ENCODE peak calls at places on chromosomes 1 and 21, in six cellular contexts. J is adrenal gland, X is substantia nigra, M is IMR-90, Y is right cardiac atrium, W is thyroid gland. Z is an unnamed sample.

GRCh38 chr1:25556791-25557476 is 13.5 kb downstream of the LDLRAP1 start:
- DNase-seq in J (no peak), X (no peak), M (peak; percentile 41), Y (no peak), W (no peak), Z (no peak)

GRCh38 chr1:27367160-27367650 is 444 bp upstream of the MAP3K6 start:
- DNase-seq in J (no peak), X (no peak), M (no peak), Y (no peak), W (no peak), Z (no peak)

GRCh38 chr1:58395355-58395754 is 151.2 kb downstream of the OMA1 start:
- DNase-seq in J (peak; percentile 17), X (no peak), M (peak; percentile 91), Y (no peak), W (no peak), Z (no peak)

GRCh38 chr1:63877816-63878215 is 104.0 kb downstream of the ROR1 start:
- DNase-seq in J (no peak), X (no peak), M (peak; percentile 75), Y (no peak), W (peak; percentile 12), Z (peak; percentile 65)

GRCh38 chr1:216851073-216851472 is 127.8 kb upstream of the ESRRG start:
- DNase-seq in J (no peak), X (no peak), M (no peak), Y (no peak), W (no peak), Z (no peak)

GRCh38 chr1:35220976-35221375 is 28.0 kb upstream of the SFPQ start:
- DNase-seq in J (no peak), X (no peak), M (no peak), Y (no peak), W (no peak), Z (no peak)

GRCh38 chr1:209094384-209094783 is 489.1 kb upstream of the CAMK1G start:
- DNase-seq in J (no peak), X (no peak), M (no peak), Y (no peak), W (no peak), Z (no peak)

GRCh38 chr21:45289655-45290515 is 2.2 kb upstream of the POFUT2 start:
- DNase-seq in J (no peak), X (no peak), M (peak; percentile 48), Y (no peak), W (no peak), Z (no peak)

GRCh38 chr1:172818841-172819527 is 160.1 kb downstream of the FASLG start:
- DNase-seq in J (no peak), X (no peak), M (no peak), Y (no peak), W (no peak), Z (no peak)

GRCh38 chr1:111399792-111400610 is 27.5 kb downstream of the OVGP1 start:
- DNase-seq in J (peak; percentile 57), X (peak; percentile 1), M (peak; percentile 55), Y (no peak), W (peak; percentile 56), Z (peak; percentile 57)

GRCh38 chr1:226980122-226980551 is 40.0 kb downstream of the COQ8A start:
- DNase-seq in J (no peak), X (no peak), M (no peak), Y (no peak), W (no peak), Z (no peak)

GRCh38 chr1:234617135-234617985 is 7.4 kb upstream of the IRF2BP2 start:
- DNase-seq in J (no peak), X (no peak), M (no peak), Y (no peak), W (no peak), Z (no peak)

GRCh38 chr1:29628190-29628589 is 391.9 kb downstream of the PTPRU start:
- DNase-seq in J (no peak), X (no peak), M (no peak), Y (no peak), W (no peak), Z (no peak)

GRCh38 chr1:184818646-184819045 is 64.0 kb upstream of the EDEM3 start:
- DNase-seq in J (no peak), X (no peak), M (no peak), Y (no peak), W (no peak), Z (no peak)

GRCh38 chr1:27581823-27582243 is 22.1 kb downstream of the AHDC1 start:
- DNase-seq in J (peak; percentile 62), X (no peak), M (no peak), Y (no peak), W (no peak), Z (no peak)

GRCh38 chr1:31183927-31184554 is 55.6 kb downstream of the NKAIN1 start:
- DNase-seq in J (peak; percentile 38), X (no peak), M (peak; percentile 33), Y (no peak), W (peak; percentile 39), Z (no peak)

DNA sequence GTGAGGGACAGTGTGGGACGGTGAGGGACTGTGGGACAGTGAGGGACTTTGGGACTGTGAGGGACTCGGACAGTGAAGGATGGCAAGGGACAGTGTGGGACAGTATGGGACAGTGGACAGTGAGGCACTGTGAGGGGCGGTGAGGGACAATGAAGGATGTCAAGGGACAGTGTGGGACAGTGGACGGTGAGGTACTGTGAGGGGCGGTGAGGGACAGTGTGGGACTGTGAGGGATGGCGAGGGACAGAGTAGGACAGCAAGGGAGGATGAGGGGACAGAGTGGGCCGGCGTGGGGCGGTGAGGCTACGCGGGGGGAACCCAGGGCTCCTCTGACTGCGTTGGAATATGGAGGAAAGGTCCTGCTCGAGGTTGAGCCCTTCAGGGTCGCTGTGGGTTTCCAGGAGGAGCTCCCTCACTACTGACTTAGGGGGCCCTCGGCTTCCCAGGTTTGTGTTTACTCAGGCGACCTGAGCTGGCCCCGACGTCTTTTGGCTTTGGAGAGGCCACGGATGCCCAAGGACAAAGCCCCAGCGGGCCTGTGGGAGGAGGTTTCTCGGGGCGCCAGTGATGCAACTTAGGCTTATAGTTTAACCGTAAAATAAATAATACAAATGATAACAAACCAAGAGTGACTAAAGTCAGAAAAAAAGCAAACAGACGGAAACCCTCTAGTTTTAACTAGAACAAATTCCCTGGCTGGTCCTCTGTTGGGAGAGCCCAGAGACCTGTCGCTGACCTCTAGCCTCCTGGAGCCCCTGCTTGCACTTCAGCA is 1.1 kb upstream of the ERRFI1 start:
- DNase-seq in J (peak; percentile 29), X (no peak), M (peak; percentile 80), Y (peak; percentile 82), W (peak; percentile 51), Z (peak; percentile 72)
- H3K27ac ChIP-seq in J (peak overlapping the region; percentile 82), X (peak overlapping the region; percentile 87), M (peak overlapping the region; percentile 95), Y (peak overlapping the region; percentile 87), W (peak overlapping the region; percentile 91), Z (peak overlapping the region; percentile 95)

GRCh38 chr1:116167625-116168276 is 56.6 kb downstream of the MAB21L3 start:
- DNase-seq in J (no peak), X (no peak), M (no peak), Y (peak; percentile 76), W (peak; percentile 51), Z (no peak)
- H3K27ac ChIP-seq in J (peak overlapping the region; percentile 79), X (peak overlapping the region; percentile 64), M (no peak overlapping the region), Y (peak overlapping the region; percentile 28), W (peak overlapping the region; percentile 57), Z (peak overlapping the region; percentile 34)

DNA sequence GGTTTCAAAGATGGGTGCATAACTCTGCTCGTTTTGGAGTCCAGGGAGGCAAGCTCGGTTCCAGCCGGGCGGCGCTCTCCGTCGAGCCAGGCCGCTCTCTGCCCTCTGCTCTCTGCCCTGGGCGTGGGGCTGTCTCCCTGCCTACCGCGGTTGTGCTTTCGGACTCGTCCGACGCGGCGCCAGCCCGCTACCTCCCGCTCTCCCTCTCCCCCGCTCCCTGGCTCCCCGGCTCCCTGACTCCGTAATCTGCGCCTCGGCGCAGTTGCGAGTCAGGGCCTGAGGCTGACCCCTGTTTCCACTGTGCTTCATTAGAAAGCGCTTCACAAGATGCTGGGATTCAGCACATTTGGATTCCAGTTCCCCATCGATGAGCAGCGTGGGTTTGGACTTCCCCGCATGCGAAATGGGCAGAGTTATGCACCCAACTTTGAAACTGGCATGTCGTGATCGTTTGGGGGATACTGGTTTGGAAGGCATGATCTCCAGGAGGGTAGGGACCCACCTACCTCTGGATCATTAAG is 2.3 kb downstream of the SOX13 start:
- DNase-seq in J (peak; percentile 41), X (no peak), M (no peak), Y (peak; percentile 81), W (peak; percentile 46), Z (no peak)
- H3K27ac ChIP-seq in J (peak overlapping the region; percentile 79), X (peak overlapping the region; percentile 43), M (peak overlapping the region; percentile 34), Y (peak overlapping the region; percentile 86), W (peak overlapping the region; percentile 89), Z (peak overlapping the region; percentile 76)

GRCh38 chr1:94555091-94555490 is 13.5 kb upstream of the F3 start:
- DNase-seq in J (no peak), X (no peak), M (no peak), Y (no peak), W (no peak), Z (no peak)
- H3K27ac ChIP-seq in J (no peak overlapping the region), X (no peak overlapping the region), M (no peak overlapping the region), Y (no peak overlapping the region), W (no peak overlapping the region), Z (no peak overlapping the region)

DNA sequence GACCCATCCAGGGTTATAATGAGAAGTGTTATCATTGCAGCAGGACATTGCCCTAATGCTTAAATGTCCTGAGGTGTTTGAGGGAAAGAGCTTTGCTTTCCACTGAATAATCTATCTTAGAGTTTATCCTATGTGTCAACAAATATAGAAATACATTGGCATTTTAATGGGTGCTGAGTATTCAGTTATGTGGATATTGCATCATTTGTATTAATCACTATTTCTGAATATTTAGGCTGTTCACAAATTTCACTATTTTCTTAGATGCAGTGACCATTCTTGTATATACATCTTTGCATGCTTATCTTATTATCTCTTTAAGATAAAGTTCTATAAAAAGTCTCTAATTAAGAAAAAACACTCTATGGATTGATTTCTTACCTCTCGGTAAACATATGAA is 18.2 kb downstream of the TRIM67 start:
- DNase-seq in J (no peak), X (no peak), M (no peak), Y (no peak), W (no peak), Z (no peak)
- H3K27ac ChIP-seq in J (no peak overlapping the region), X (no peak overlapping the region), M (no peak overlapping the region), Y (no peak overlapping the region), W (no peak overlapping the region), Z (no peak overlapping the region)

Z was measured in lung.